ENCODE peak calls at places on chromosomes 12 and 14, in ten cellular contexts. One of them, this sample, is unnamed.

GRCh38 chr12:14362347-14362746 is 3.1 kb upstream of the ATF7IP start:
- DNase-seq in naive thymus-derived CD8-positive, alpha-beta T cell: no peak
- DNase-seq in A549: no peak
- DNase-seq in NCI-H69: no peak
- DNase-seq in activated CD4-positive, alpha-beta T cell treated with anti-CD3 and anti-CD28 coated beads for 48 hours: no peak
- DNase-seq in GM23338: no peak
- DNase-seq in neural crest cell: no peak
- DNase-seq in GM23248: no peak
- DNase-seq in right cardiac atrium: no peak
- DNase-seq in progenitor cell of endocrine pancreas: no peak
- DNase-seq in this sample: no peak

GRCh38 chr14:79656086-79656485 is 555.2 kb downstream of the DIO2 start:
- DNase-seq in progenitor cell of endocrine pancreas: no peak
- DNase-seq in activated CD4-positive, alpha-beta T cell treated with anti-CD3 and anti-CD28 coated beads for 48 hours: no peak
- DNase-seq in right cardiac atrium: no peak
- DNase-seq in NCI-H69: peak
- DNase-seq in naive thymus-derived CD8-positive, alpha-beta T cell: no peak
- DNase-seq in GM23248: no peak
- DNase-seq in A549: no peak
- DNase-seq in neural crest cell: no peak
- DNase-seq in GM23338: no peak
- DNase-seq in this sample: no peak

GRCh38 chr14:92916201-92916600 is 6.7 kb upstream of the CHGA start:
- DNase-seq in right cardiac atrium: no peak
- DNase-seq in NCI-H69: no peak
- DNase-seq in naive thymus-derived CD8-positive, alpha-beta T cell: no peak
- DNase-seq in GM23248: no peak
- DNase-seq in neural crest cell: no peak
- DNase-seq in activated CD4-positive, alpha-beta T cell treated with anti-CD3 and anti-CD28 coated beads for 48 hours: no peak
- DNase-seq in progenitor cell of endocrine pancreas: no peak
- DNase-seq in A549: no peak
- DNase-seq in GM23338: no peak
- DNase-seq in this sample: no peak

GRCh38 chr12:3718100-3718499 is 34.8 kb downstream of the CRACR2A start:
- DNase-seq in GM23248: no peak
- DNase-seq in NCI-H69: no peak
- DNase-seq in GM23338: no peak
- DNase-seq in right cardiac atrium: peak
- DNase-seq in progenitor cell of endocrine pancreas: no peak
- DNase-seq in naive thymus-derived CD8-positive, alpha-beta T cell: no peak
- DNase-seq in activated CD4-positive, alpha-beta T cell treated with anti-CD3 and anti-CD28 coated beads for 48 hours: no peak
- DNase-seq in neural crest cell: no peak
- DNase-seq in A549: no peak
- DNase-seq in this sample: no peak

GRCh38 chr14:95516554-95517209 is at the start of gene SYNE3:
- DNase-seq in neural crest cell: peak
- DNase-seq in right cardiac atrium: peak
- DNase-seq in naive thymus-derived CD8-positive, alpha-beta T cell: no peak
- DNase-seq in activated CD4-positive, alpha-beta T cell treated with anti-CD3 and anti-CD28 coated beads for 48 hours: peak
- DNase-seq in progenitor cell of endocrine pancreas: no peak
- DNase-seq in GM23248: peak
- DNase-seq in A549: no peak
- DNase-seq in NCI-H69: peak
- DNase-seq in GM23338: peak
- DNase-seq in this sample: no peak

GRCh38 chr12:4960030-4960429 is 50.3 kb downstream of the KCNA1 start:
- DNase-seq in NCI-H69: peak
- DNase-seq in naive thymus-derived CD8-positive, alpha-beta T cell: no peak
- DNase-seq in A549: peak
- DNase-seq in neural crest cell: no peak
- DNase-seq in activated CD4-positive, alpha-beta T cell treated with anti-CD3 and anti-CD28 coated beads for 48 hours: no peak
- DNase-seq in progenitor cell of endocrine pancreas: no peak
- DNase-seq in GM23338: no peak
- DNase-seq in GM23248: no peak
- DNase-seq in right cardiac atrium: peak
- DNase-seq in this sample: no peak

GRCh38 chr12:107352347-107353081 is 259.2 kb upstream of the CRY1 start:
- DNase-seq in right cardiac atrium: no peak
- DNase-seq in progenitor cell of endocrine pancreas: no peak
- DNase-seq in NCI-H69: no peak
- DNase-seq in naive thymus-derived CD8-positive, alpha-beta T cell: peak
- DNase-seq in GM23338: no peak
- DNase-seq in activated CD4-positive, alpha-beta T cell treated with anti-CD3 and anti-CD28 coated beads for 48 hours: peak
- DNase-seq in neural crest cell: no peak
- DNase-seq in GM23248: no peak
- DNase-seq in A549: peak
- DNase-seq in this sample: no peak

GRCh38 chr12:96831346-96831745 is 75.7 kb upstream of the NEDD1 start:
- DNase-seq in neural crest cell: no peak
- DNase-seq in NCI-H69: no peak
- DNase-seq in A549: no peak
- DNase-seq in activated CD4-positive, alpha-beta T cell treated with anti-CD3 and anti-CD28 coated beads for 48 hours: no peak
- DNase-seq in progenitor cell of endocrine pancreas: no peak
- DNase-seq in naive thymus-derived CD8-positive, alpha-beta T cell: no peak
- DNase-seq in GM23248: no peak
- DNase-seq in right cardiac atrium: no peak
- DNase-seq in GM23338: no peak
- DNase-seq in this sample: no peak

GRCh38 chr14:69687963-69688649 is 76.7 kb downstream of the SUSD6 start:
- DNase-seq in GM23338: no peak
- DNase-seq in NCI-H69: peak
- DNase-seq in A549: no peak
- DNase-seq in GM23248: no peak
- DNase-seq in progenitor cell of endocrine pancreas: no peak
- DNase-seq in neural crest cell: peak
- DNase-seq in activated CD4-positive, alpha-beta T cell treated with anti-CD3 and anti-CD28 coated beads for 48 hours: no peak
- DNase-seq in naive thymus-derived CD8-positive, alpha-beta T cell: no peak
- DNase-seq in right cardiac atrium: no peak
- DNase-seq in this sample: no peak

GRCh38 chr14:76101384-76101783 is 50.3 kb upstream of the GPATCH2L start:
- DNase-seq in GM23338: no peak
- DNase-seq in NCI-H69: no peak
- DNase-seq in progenitor cell of endocrine pancreas: no peak
- DNase-seq in naive thymus-derived CD8-positive, alpha-beta T cell: no peak
- DNase-seq in right cardiac atrium: no peak
- DNase-seq in activated CD4-positive, alpha-beta T cell treated with anti-CD3 and anti-CD28 coated beads for 48 hours: no peak
- DNase-seq in A549: no peak
- DNase-seq in neural crest cell: no peak
- DNase-seq in GM23248: peak
- DNase-seq in this sample: no peak

GRCh38 chr14:30581283-30581625 is 22.3 kb downstream of the G2E3 start:
- DNase-seq in neural crest cell: no peak
- DNase-seq in GM23248: no peak
- DNase-seq in progenitor cell of endocrine pancreas: no peak
- DNase-seq in naive thymus-derived CD8-positive, alpha-beta T cell: no peak
- DNase-seq in GM23338: no peak
- DNase-seq in right cardiac atrium: no peak
- DNase-seq in NCI-H69: no peak
- DNase-seq in activated CD4-positive, alpha-beta T cell treated with anti-CD3 and anti-CD28 coated beads for 48 hours: no peak
- DNase-seq in A549: no peak
- DNase-seq in this sample: no peak

GRCh38 chr12:48716168-48716492 is 377 bp downstream of the CCNT1 start:
- DNase-seq in naive thymus-derived CD8-positive, alpha-beta T cell: no peak
- DNase-seq in A549: no peak
- DNase-seq in neural crest cell: no peak
- DNase-seq in activated CD4-positive, alpha-beta T cell treated with anti-CD3 and anti-CD28 coated beads for 48 hours: no peak
- DNase-seq in NCI-H69: no peak
- DNase-seq in GM23338: no peak
- DNase-seq in right cardiac atrium: no peak
- DNase-seq in GM23248: no peak
- DNase-seq in progenitor cell of endocrine pancreas: no peak
- DNase-seq in this sample: no peak

GRCh38 chr12:68381476-68381875 is 49.3 kb upstream of the MDM1 start:
- DNase-seq in naive thymus-derived CD8-positive, alpha-beta T cell: no peak
- DNase-seq in GM23248: no peak
- DNase-seq in A549: no peak
- DNase-seq in progenitor cell of endocrine pancreas: no peak
- DNase-seq in NCI-H69: no peak
- DNase-seq in neural crest cell: no peak
- DNase-seq in right cardiac atrium: no peak
- DNase-seq in GM23338: no peak
- DNase-seq in activated CD4-positive, alpha-beta T cell treated with anti-CD3 and anti-CD28 coated beads for 48 hours: no peak
- DNase-seq in this sample: peak

GRCh38 chr14:26332966-26333365 is 264.9 kb downstream of the NOVA1 start:
- DNase-seq in NCI-H69: no peak
- DNase-seq in A549: no peak
- DNase-seq in naive thymus-derived CD8-positive, alpha-beta T cell: no peak
- DNase-seq in GM23248: peak
- DNase-seq in neural crest cell: no peak
- DNase-seq in GM23338: no peak
- DNase-seq in right cardiac atrium: no peak
- DNase-seq in activated CD4-positive, alpha-beta T cell treated with anti-CD3 and anti-CD28 coated beads for 48 hours: no peak
- DNase-seq in progenitor cell of endocrine pancreas: no peak
- DNase-seq in this sample: no peak

GRCh38 chr12:80892597-80893445 is 44.9 kb downstream of the LIN7A start:
- DNase-seq in naive thymus-derived CD8-positive, alpha-beta T cell: no peak
- DNase-seq in activated CD4-positive, alpha-beta T cell treated with anti-CD3 and anti-CD28 coated beads for 48 hours: no peak
- DNase-seq in right cardiac atrium: no peak
- DNase-seq in NCI-H69: peak
- DNase-seq in GM23338: no peak
- DNase-seq in GM23248: peak
- DNase-seq in A549: no peak
- DNase-seq in progenitor cell of endocrine pancreas: no peak
- DNase-seq in neural crest cell: no peak
- DNase-seq in this sample: no peak

GRCh38 chr12:73935817-73936216 is 601.8 kb upstream of the ATXN7L3B start:
- DNase-seq in A549: peak
- DNase-seq in activated CD4-positive, alpha-beta T cell treated with anti-CD3 and anti-CD28 coated beads for 48 hours: no peak
- DNase-seq in right cardiac atrium: no peak
- DNase-seq in progenitor cell of endocrine pancreas: no peak
- DNase-seq in GM23248: no peak
- DNase-seq in GM23338: peak
- DNase-seq in neural crest cell: no peak
- DNase-seq in naive thymus-derived CD8-positive, alpha-beta T cell: no peak
- DNase-seq in NCI-H69: peak
- DNase-seq in this sample: no peak

GRCh38 chr12:22656376-22656775 is 31.4 kb downstream of the ETNK1 start:
- DNase-seq in activated CD4-positive, alpha-beta T cell treated with anti-CD3 and anti-CD28 coated beads for 48 hours: no peak
- DNase-seq in GM23338: no peak
- DNase-seq in GM23248: no peak
- DNase-seq in A549: no peak
- DNase-seq in neural crest cell: no peak
- DNase-seq in right cardiac atrium: no peak
- DNase-seq in naive thymus-derived CD8-positive, alpha-beta T cell: no peak
- DNase-seq in progenitor cell of endocrine pancreas: no peak
- DNase-seq in NCI-H69: no peak
- DNase-seq in this sample: no peak

GRCh38 chr12:107360472-107360871 is 267.1 kb upstream of the CRY1 start:
- DNase-seq in progenitor cell of endocrine pancreas: no peak
- DNase-seq in neural crest cell: no peak
- DNase-seq in right cardiac atrium: no peak
- DNase-seq in A549: no peak
- DNase-seq in naive thymus-derived CD8-positive, alpha-beta T cell: no peak
- DNase-seq in GM23248: no peak
- DNase-seq in NCI-H69: no peak
- DNase-seq in GM23338: no peak
- DNase-seq in activated CD4-positive, alpha-beta T cell treated with anti-CD3 and anti-CD28 coated beads for 48 hours: no peak
- DNase-seq in this sample: no peak

GRCh38 chr12:76266797-76267196 is 81.4 kb downstream of the BBS10 start:
- DNase-seq in progenitor cell of endocrine pancreas: no peak
- DNase-seq in neural crest cell: no peak
- DNase-seq in A549: peak
- DNase-seq in activated CD4-positive, alpha-beta T cell treated with anti-CD3 and anti-CD28 coated beads for 48 hours: no peak
- DNase-seq in NCI-H69: no peak
- DNase-seq in naive thymus-derived CD8-positive, alpha-beta T cell: no peak
- DNase-seq in GM23338: no peak
- DNase-seq in GM23248: peak
- DNase-seq in right cardiac atrium: no peak
- DNase-seq in this sample: no peak

GRCh38 chr12:27915536-27915935 is 57.0 kb downstream of the PTHLH start:
- DNase-seq in right cardiac atrium: no peak
- DNase-seq in A549: no peak
- DNase-seq in GM23338: no peak
- DNase-seq in activated CD4-positive, alpha-beta T cell treated with anti-CD3 and anti-CD28 coated beads for 48 hours: no peak
- DNase-seq in NCI-H69: peak
- DNase-seq in neural crest cell: no peak
- DNase-seq in naive thymus-derived CD8-positive, alpha-beta T cell: no peak
- DNase-seq in progenitor cell of endocrine pancreas: no peak
- DNase-seq in GM23248: no peak
- DNase-seq in this sample: no peak

GRCh38 chr12:22050078-22050477 is 4.1 kb downstream of the CMAS start:
- DNase-seq in NCI-H69: no peak
- DNase-seq in A549: no peak
- DNase-seq in GM23338: no peak
- DNase-seq in progenitor cell of endocrine pancreas: no peak
- DNase-seq in neural crest cell: no peak
- DNase-seq in right cardiac atrium: no peak
- DNase-seq in GM23248: no peak
- DNase-seq in activated CD4-positive, alpha-beta T cell treated with anti-CD3 and anti-CD28 coated beads for 48 hours: no peak
- DNase-seq in naive thymus-derived CD8-positive, alpha-beta T cell: no peak
- DNase-seq in this sample: no peak

GRCh38 chr14:44165286-44165685 is 341.8 kb downstream of the FSCB start:
- DNase-seq in naive thymus-derived CD8-positive, alpha-beta T cell: no peak
- DNase-seq in GM23338: no peak
- DNase-seq in A549: no peak
- DNase-seq in GM23248: no peak
- DNase-seq in NCI-H69: peak
- DNase-seq in activated CD4-positive, alpha-beta T cell treated with anti-CD3 and anti-CD28 coated beads for 48 hours: no peak
- DNase-seq in progenitor cell of endocrine pancreas: no peak
- DNase-seq in right cardiac atrium: no peak
- DNase-seq in neural crest cell: no peak
- DNase-seq in this sample: no peak

GRCh38 chr14:27370775-27371174 is 772.9 kb upstream of the NOVA1 start:
- DNase-seq in progenitor cell of endocrine pancreas: no peak
- DNase-seq in activated CD4-positive, alpha-beta T cell treated with anti-CD3 and anti-CD28 coated beads for 48 hours: no peak
- DNase-seq in naive thymus-derived CD8-positive, alpha-beta T cell: no peak
- DNase-seq in right cardiac atrium: no peak
- DNase-seq in A549: no peak
- DNase-seq in GM23338: no peak
- DNase-seq in neural crest cell: no peak
- DNase-seq in GM23248: no peak
- DNase-seq in NCI-H69: no peak
- DNase-seq in this sample: no peak